ENCODE peak calls at places on chromosome 22, in nine cellular contexts. One of them, this sample, is unnamed.
A peak's percentile ranks its signal among the peaks of the same experiment; 100 is the strongest.

GRCh38 chr22:43516386-43516785 is 104.6 kb downstream of the MPPED1 start:
- DNase-seq in brain microvascular endothelial cell: no peak
- DNase-seq in spleen: no peak
- DNase-seq in thoracic aorta: no peak
- DNase-seq in AG04450: no peak
- DNase-seq in transverse colon: no peak
- DNase-seq in cardiac muscle cell: no peak
- DNase-seq in psoas muscle: no peak
- DNase-seq in stomach: no peak
- DNase-seq in this sample: no peak

GRCh38 chr22:23862103-23862502 is 4.4 kb downstream of the SLC2A11 start:
- DNase-seq in cardiac muscle cell: peak; percentile 70
- DNase-seq in AG04450: no peak
- DNase-seq in thoracic aorta: no peak
- DNase-seq in stomach: no peak
- DNase-seq in psoas muscle: no peak
- DNase-seq in brain microvascular endothelial cell: peak; percentile 34
- DNase-seq in transverse colon: no peak
- DNase-seq in spleen: peak; percentile 69
- DNase-seq in this sample: peak; percentile 69

GRCh38 chr22:47927811-47928210 is 1165.4 kb downstream of the TBC1D22A start:
- DNase-seq in brain microvascular endothelial cell: no peak
- DNase-seq in psoas muscle: no peak
- DNase-seq in thoracic aorta: no peak
- DNase-seq in transverse colon: no peak
- DNase-seq in spleen: no peak
- DNase-seq in stomach: no peak
- DNase-seq in AG04450: no peak
- DNase-seq in cardiac muscle cell: no peak
- DNase-seq in this sample: no peak

GRCh38 chr22:35217541-35217940 is 39.8 kb upstream of the HMGXB4 start:
- DNase-seq in stomach: no peak
- DNase-seq in thoracic aorta: no peak
- DNase-seq in transverse colon: no peak
- DNase-seq in brain microvascular endothelial cell: no peak
- DNase-seq in psoas muscle: no peak
- DNase-seq in spleen: no peak
- DNase-seq in cardiac muscle cell: no peak
- DNase-seq in AG04450: no peak
- DNase-seq in this sample: no peak

GRCh38 chr22:19174106-19175025 is 4.2 kb downstream of the SLC25A1 start:
- DNase-seq in transverse colon: no peak
- DNase-seq in brain microvascular endothelial cell: peak; percentile 50
- DNase-seq in cardiac muscle cell: peak; percentile 85
- DNase-seq in psoas muscle: peak; percentile 72
- DNase-seq in AG04450: no peak
- DNase-seq in spleen: peak; percentile 90
- DNase-seq in thoracic aorta: no peak
- DNase-seq in stomach: no peak
- DNase-seq in this sample: peak; percentile 57

GRCh38 chr22:25357056-25357455 is 137.6 kb downstream of the CRYBB2 start:
- DNase-seq in spleen: peak; percentile 67
- DNase-seq in transverse colon: no peak
- DNase-seq in stomach: no peak
- DNase-seq in cardiac muscle cell: no peak
- DNase-seq in AG04450: no peak
- DNase-seq in brain microvascular endothelial cell: no peak
- DNase-seq in thoracic aorta: no peak
- DNase-seq in psoas muscle: no peak
- DNase-seq in this sample: no peak

GRCh38 chr22:38202437-38203089 is 769 bp downstream of the MAFF start:
- DNase-seq in stomach: peak; percentile 94
- DNase-seq in cardiac muscle cell: peak; percentile 94
- DNase-seq in psoas muscle: peak; percentile 92
- DNase-seq in AG04450: peak; percentile 71
- DNase-seq in thoracic aorta: peak; percentile 81
- DNase-seq in transverse colon: peak; percentile 88
- DNase-seq in spleen: peak; percentile 93
- DNase-seq in brain microvascular endothelial cell: peak; percentile 85
- DNase-seq in this sample: peak; percentile 63

GRCh38 chr22:20316217-20316843 is 3.5 kb downstream of the DGCR6L start:
- DNase-seq in stomach: peak; percentile 9
- DNase-seq in cardiac muscle cell: no peak
- DNase-seq in AG04450: no peak
- DNase-seq in thoracic aorta: no peak
- DNase-seq in psoas muscle: no peak
- DNase-seq in transverse colon: peak; percentile 4
- DNase-seq in spleen: peak; percentile 58
- DNase-seq in brain microvascular endothelial cell: no peak
- DNase-seq in this sample: no peak

GRCh38 chr22:24950272-24950902 is 2.1 kb upstream of the KIAA1671 start:
- DNase-seq in cardiac muscle cell: peak; percentile 85
- DNase-seq in thoracic aorta: no peak
- DNase-seq in spleen: no peak
- DNase-seq in psoas muscle: no peak
- DNase-seq in brain microvascular endothelial cell: peak; percentile 26
- DNase-seq in transverse colon: no peak
- DNase-seq in AG04450: no peak
- DNase-seq in stomach: no peak
- DNase-seq in this sample: peak; percentile 33

GRCh38 chr22:50315289-50316113 is 8.1 kb upstream of the PLXNB2 start:
- DNase-seq in AG04450: no peak
- DNase-seq in stomach: no peak
- DNase-seq in brain microvascular endothelial cell: no peak
- DNase-seq in cardiac muscle cell: no peak
- DNase-seq in transverse colon: no peak
- DNase-seq in thoracic aorta: no peak
- DNase-seq in psoas muscle: no peak
- DNase-seq in spleen: no peak
- DNase-seq in this sample: no peak

GRCh38 chr22:43168416-43169309 is 17.3 kb downstream of the TSPO start:
- DNase-seq in transverse colon: no peak
- DNase-seq in brain microvascular endothelial cell: peak; percentile 55
- DNase-seq in thoracic aorta: no peak
- DNase-seq in cardiac muscle cell: peak; percentile 80
- DNase-seq in spleen: no peak
- DNase-seq in AG04450: no peak
- DNase-seq in stomach: no peak
- DNase-seq in psoas muscle: no peak
- DNase-seq in this sample: no peak

GRCh38 chr22:45181766-45182165 is 18.0 kb downstream of the NUP50 start:
- DNase-seq in cardiac muscle cell: no peak
- DNase-seq in stomach: no peak
- DNase-seq in AG04450: no peak
- DNase-seq in transverse colon: no peak
- DNase-seq in psoas muscle: no peak
- DNase-seq in brain microvascular endothelial cell: no peak
- DNase-seq in thoracic aorta: no peak
- DNase-seq in spleen: no peak
- DNase-seq in this sample: no peak

GRCh38 chr22:19522190-19522880 is 1.9 kb downstream of the CLDN5 start:
- DNase-seq in stomach: no peak
- DNase-seq in thoracic aorta: no peak
- DNase-seq in cardiac muscle cell: no peak
- DNase-seq in AG04450: no peak
- DNase-seq in psoas muscle: no peak
- DNase-seq in transverse colon: no peak
- DNase-seq in spleen: no peak
- DNase-seq in brain microvascular endothelial cell: no peak
- DNase-seq in this sample: peak; percentile 14

GRCh38 chr22:36362077-36362476 is 25.7 kb downstream of the MYH9 start:
- DNase-seq in psoas muscle: no peak
- DNase-seq in spleen: no peak
- DNase-seq in transverse colon: no peak
- DNase-seq in stomach: no peak
- DNase-seq in thoracic aorta: no peak
- DNase-seq in brain microvascular endothelial cell: no peak
- DNase-seq in cardiac muscle cell: no peak
- DNase-seq in AG04450: no peak
- DNase-seq in this sample: no peak

GRCh38 chr22:36362819-36363377 is 24.9 kb downstream of the MYH9 start:
- DNase-seq in psoas muscle: no peak
- DNase-seq in stomach: no peak
- DNase-seq in thoracic aorta: no peak
- DNase-seq in transverse colon: no peak
- DNase-seq in cardiac muscle cell: no peak
- DNase-seq in spleen: no peak
- DNase-seq in AG04450: no peak
- DNase-seq in brain microvascular endothelial cell: no peak
- DNase-seq in this sample: no peak

GRCh38 chr22:36360011-36360410 is 27.8 kb downstream of the MYH9 start:
- DNase-seq in stomach: no peak
- DNase-seq in AG04450: no peak
- DNase-seq in psoas muscle: no peak
- DNase-seq in brain microvascular endothelial cell: no peak
- DNase-seq in spleen: no peak
- DNase-seq in thoracic aorta: no peak
- DNase-seq in transverse colon: no peak
- DNase-seq in cardiac muscle cell: no peak
- DNase-seq in this sample: no peak

GRCh38 chr22:36359172-36359973 is 28.4 kb downstream of the MYH9 start:
- DNase-seq in stomach: no peak
- DNase-seq in AG04450: no peak
- DNase-seq in cardiac muscle cell: no peak
- DNase-seq in spleen: no peak
- DNase-seq in psoas muscle: no peak
- DNase-seq in thoracic aorta: no peak
- DNase-seq in brain microvascular endothelial cell: no peak
- DNase-seq in transverse colon: no peak
- DNase-seq in this sample: no peak

DNA sequence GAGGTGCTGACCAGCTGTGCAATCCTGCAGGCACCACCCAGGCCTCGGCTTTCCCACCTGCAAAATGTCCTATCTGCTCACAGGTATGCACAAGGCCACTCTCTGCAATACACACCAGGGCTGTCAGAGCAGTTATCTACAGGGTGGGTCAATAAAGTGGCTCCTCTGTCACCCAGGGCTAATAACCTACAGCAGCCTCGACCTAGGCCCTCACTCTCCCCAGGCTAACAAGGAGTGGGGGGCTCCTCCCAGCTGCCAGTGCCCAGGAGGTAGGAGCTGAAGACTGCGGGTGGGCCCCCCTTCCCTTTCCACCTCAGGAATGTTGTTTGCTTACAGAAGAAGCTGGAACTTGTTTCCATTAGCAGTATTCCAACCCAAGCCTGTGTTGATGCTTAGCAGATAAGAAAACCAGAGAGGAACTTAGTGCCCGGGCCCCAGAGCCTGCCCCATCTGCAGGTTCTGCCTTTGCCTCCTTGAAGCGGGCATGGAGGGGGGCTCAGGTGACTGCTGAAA is 26.8 kb downstream of the MYH9 start:
- DNase-seq in psoas muscle: no peak
- DNase-seq in stomach: no peak
- DNase-seq in AG04450: peak; percentile 57
- DNase-seq in thoracic aorta: no peak
- DNase-seq in cardiac muscle cell: peak; percentile 55
- DNase-seq in spleen: no peak
- DNase-seq in transverse colon: no peak
- DNase-seq in brain microvascular endothelial cell: no peak
- DNase-seq in this sample: no peak
- H3K4me3 ChIP-seq in psoas muscle: no peak overlapping the region
- H3K4me3 ChIP-seq in stomach: no peak overlapping the region
- H3K4me3 ChIP-seq in AG04450: peak overlapping the region; percentile 29
- H3K4me3 ChIP-seq in thoracic aorta: peak overlapping the region; percentile 54
- H3K4me3 ChIP-seq in cardiac muscle cell: no peak overlapping the region
- H3K4me3 ChIP-seq in spleen: no peak overlapping the region
- H3K4me3 ChIP-seq in transverse colon: no peak overlapping the region
- H3K4me3 ChIP-seq in brain microvascular endothelial cell: no peak overlapping the region
- H3K4me3 ChIP-seq in this sample: no peak overlapping the region

GRCh38 chr22:29124777-29125506 is 52.1 kb downstream of the KREMEN1 start:
- DNase-seq in psoas muscle: no peak
- DNase-seq in transverse colon: no peak
- DNase-seq in stomach: no peak
- DNase-seq in thoracic aorta: no peak
- DNase-seq in spleen: no peak
- DNase-seq in brain microvascular endothelial cell: no peak
- DNase-seq in AG04450: no peak
- DNase-seq in cardiac muscle cell: no peak
- DNase-seq in this sample: no peak

GRCh38 chr22:29117799-29118477 is 45.1 kb downstream of the KREMEN1 start:
- DNase-seq in stomach: no peak
- DNase-seq in psoas muscle: no peak
- DNase-seq in cardiac muscle cell: peak; percentile 91
- DNase-seq in transverse colon: no peak
- DNase-seq in spleen: no peak
- DNase-seq in thoracic aorta: no peak
- DNase-seq in AG04450: no peak
- DNase-seq in brain microvascular endothelial cell: no peak
- DNase-seq in this sample: peak; percentile 48

GRCh38 chr22:29116397-29117123 is 43.7 kb downstream of the KREMEN1 start:
- DNase-seq in spleen: no peak
- DNase-seq in stomach: no peak
- DNase-seq in transverse colon: no peak
- DNase-seq in psoas muscle: no peak
- DNase-seq in AG04450: peak; percentile 83
- DNase-seq in thoracic aorta: no peak
- DNase-seq in cardiac muscle cell: no peak
- DNase-seq in brain microvascular endothelial cell: no peak
- DNase-seq in this sample: no peak

GRCh38 chr22:29122041-29122440 is 49.2 kb downstream of the KREMEN1 start:
- DNase-seq in AG04450: no peak
- DNase-seq in spleen: no peak
- DNase-seq in transverse colon: no peak
- DNase-seq in thoracic aorta: no peak
- DNase-seq in brain microvascular endothelial cell: no peak
- DNase-seq in psoas muscle: no peak
- DNase-seq in cardiac muscle cell: no peak
- DNase-seq in stomach: no peak
- DNase-seq in this sample: no peak

GRCh38 chr22:29121124-29121523 is 48.3 kb downstream of the KREMEN1 start:
- DNase-seq in thoracic aorta: no peak
- DNase-seq in stomach: no peak
- DNase-seq in spleen: no peak
- DNase-seq in AG04450: no peak
- DNase-seq in transverse colon: no peak
- DNase-seq in psoas muscle: no peak
- DNase-seq in brain microvascular endothelial cell: no peak
- DNase-seq in cardiac muscle cell: peak; percentile 70
- DNase-seq in this sample: no peak
- H3K27ac ChIP-seq in thoracic aorta: no peak overlapping the region
- H3K27ac ChIP-seq in stomach: no peak overlapping the region
- H3K27ac ChIP-seq in spleen: no peak overlapping the region
- H3K27ac ChIP-seq in AG04450: no peak overlapping the region
- H3K27ac ChIP-seq in transverse colon: no peak overlapping the region
- H3K27ac ChIP-seq in psoas muscle: no peak overlapping the region
- H3K27ac ChIP-seq in brain microvascular endothelial cell: no peak overlapping the region
- H3K27ac ChIP-seq in cardiac muscle cell: no peak overlapping the region
- H3K27ac ChIP-seq in this sample: no peak overlapping the region

GRCh38 chr22:27242917-27243589 is 558.5 kb downstream of the MN1 start:
- DNase-seq in spleen: no peak
- DNase-seq in thoracic aorta: no peak
- DNase-seq in cardiac muscle cell: no peak
- DNase-seq in brain microvascular endothelial cell: peak; percentile 35
- DNase-seq in AG04450: no peak
- DNase-seq in stomach: peak; percentile 38
- DNase-seq in psoas muscle: no peak
- DNase-seq in transverse colon: no peak
- DNase-seq in this sample: no peak
- TF ChIP-seq CTCF in spleen: no peak
- TF ChIP-seq CTCF in thoracic aorta: no peak
- TF ChIP-seq CTCF in cardiac muscle cell: no peak
- TF ChIP-seq CTCF in brain microvascular endothelial cell: no peak
- TF ChIP-seq CTCF in AG04450: no peak
- TF ChIP-seq CTCF in stomach: no peak
- TF ChIP-seq CTCF in psoas muscle: no peak
- TF ChIP-seq CTCF in transverse colon: no peak
- TF ChIP-seq CTCF in this sample: no peak

GRCh38 chr22:41782751-41783150 is 17.7 kb upstream of the CCDC134 start:
- DNase-seq in stomach: no peak
- DNase-seq in cardiac muscle cell: no peak
- DNase-seq in brain microvascular endothelial cell: no peak
- DNase-seq in thoracic aorta: no peak
- DNase-seq in AG04450: no peak
- DNase-seq in transverse colon: no peak
- DNase-seq in spleen: no peak
- DNase-seq in psoas muscle: no peak
- DNase-seq in this sample: no peak
- H3K4me3 ChIP-seq in stomach: no peak overlapping the region
- H3K4me3 ChIP-seq in cardiac muscle cell: no peak overlapping the region
- H3K4me3 ChIP-seq in brain microvascular endothelial cell: no peak overlapping the region
- H3K4me3 ChIP-seq in thoracic aorta: no peak overlapping the region
- H3K4me3 ChIP-seq in AG04450: no peak overlapping the region
- H3K4me3 ChIP-seq in transverse colon: no peak overlapping the region
- H3K4me3 ChIP-seq in spleen: no peak overlapping the region
- H3K4me3 ChIP-seq in psoas muscle: no peak overlapping the region
- H3K4me3 ChIP-seq in this sample: no peak overlapping the region